ENCODE peak calls at places on chromosomes 4 and X, in five cellular contexts. One of them, this sample, is unnamed.

GRCh38 chrX:84248226-84248625 is 60.2 kb upstream of the RPS6KA6 start:
- DNase-seq in spleen: no peak
- DNase-seq in lower lobe of right lung: no peak
- DNase-seq in transverse colon: no peak
- DNase-seq in pancreas: no peak
- DNase-seq in this sample: no peak

GRCh38 chr4:72505314-72505744 is 63.7 kb downstream of the ADAMTS3 start:
- DNase-seq in pancreas: no peak
- DNase-seq in transverse colon: no peak
- DNase-seq in spleen: peak
- DNase-seq in lower lobe of right lung: no peak
- DNase-seq in this sample: peak

GRCh38 chr4:53563824-53564223 is 27.5 kb downstream of the LNX1 start:
- DNase-seq in pancreas: no peak
- DNase-seq in transverse colon: no peak
- DNase-seq in spleen: no peak
- DNase-seq in lower lobe of right lung: no peak
- DNase-seq in this sample: peak

GRCh38 chrX:100747090-100747489 is 15.2 kb upstream of the SYTL4 start:
- DNase-seq in lower lobe of right lung: no peak
- DNase-seq in transverse colon: no peak
- DNase-seq in spleen: no peak
- DNase-seq in pancreas: no peak
- DNase-seq in this sample: no peak

GRCh38 chr4:152938237-152938969 is 2.3 kb downstream of the FHDC1 start:
- DNase-seq in pancreas: no peak
- DNase-seq in lower lobe of right lung: no peak
- DNase-seq in transverse colon: peak
- DNase-seq in spleen: no peak
- DNase-seq in this sample: no peak

GRCh38 chrX:42135583-42136228 is 212.4 kb upstream of the CASK start:
- DNase-seq in lower lobe of right lung: no peak
- DNase-seq in pancreas: no peak
- DNase-seq in transverse colon: no peak
- DNase-seq in spleen: no peak
- DNase-seq in this sample: no peak

GRCh38 chr4:5307928-5308327 is 256.6 kb downstream of the STK32B start:
- DNase-seq in transverse colon: no peak
- DNase-seq in pancreas: no peak
- DNase-seq in spleen: no peak
- DNase-seq in lower lobe of right lung: no peak
- DNase-seq in this sample: no peak

GRCh38 chr4:77817304-77818076 is 1.7 kb downstream of the CNOT6L start:
- DNase-seq in spleen: no peak
- DNase-seq in pancreas: no peak
- DNase-seq in lower lobe of right lung: no peak
- DNase-seq in transverse colon: peak
- DNase-seq in this sample: no peak

DNA sequence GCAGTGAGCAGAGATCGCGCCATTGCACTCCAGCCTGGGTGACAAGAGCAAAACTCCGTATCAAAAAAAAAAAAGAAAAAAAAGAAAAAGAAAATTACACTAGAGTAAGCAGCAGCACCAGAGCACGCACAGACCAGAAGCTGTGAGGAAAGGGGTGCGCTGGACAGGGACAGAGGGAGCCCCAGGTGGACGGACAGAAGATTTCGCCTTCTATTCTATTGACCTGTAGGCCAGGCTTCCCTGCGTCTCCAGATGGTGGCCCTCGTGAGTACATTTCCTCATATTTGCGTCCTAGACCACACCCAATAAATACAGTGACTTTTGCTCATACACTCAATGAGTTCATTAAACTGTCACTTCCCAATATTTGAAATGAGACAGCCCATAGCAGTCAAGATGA is 19.1 kb downstream of the MTNR1A start:
- DNase-seq in pancreas: no peak
- DNase-seq in spleen: no peak
- DNase-seq in transverse colon: no peak
- DNase-seq in lower lobe of right lung: no peak
- DNase-seq in this sample: no peak
- TF ChIP-seq CTCF in pancreas: no peak
- TF ChIP-seq CTCF in spleen: no peak
- TF ChIP-seq CTCF in transverse colon: no peak
- TF ChIP-seq CTCF in lower lobe of right lung: no peak
- TF ChIP-seq CTCF in this sample: no peak

DNA sequence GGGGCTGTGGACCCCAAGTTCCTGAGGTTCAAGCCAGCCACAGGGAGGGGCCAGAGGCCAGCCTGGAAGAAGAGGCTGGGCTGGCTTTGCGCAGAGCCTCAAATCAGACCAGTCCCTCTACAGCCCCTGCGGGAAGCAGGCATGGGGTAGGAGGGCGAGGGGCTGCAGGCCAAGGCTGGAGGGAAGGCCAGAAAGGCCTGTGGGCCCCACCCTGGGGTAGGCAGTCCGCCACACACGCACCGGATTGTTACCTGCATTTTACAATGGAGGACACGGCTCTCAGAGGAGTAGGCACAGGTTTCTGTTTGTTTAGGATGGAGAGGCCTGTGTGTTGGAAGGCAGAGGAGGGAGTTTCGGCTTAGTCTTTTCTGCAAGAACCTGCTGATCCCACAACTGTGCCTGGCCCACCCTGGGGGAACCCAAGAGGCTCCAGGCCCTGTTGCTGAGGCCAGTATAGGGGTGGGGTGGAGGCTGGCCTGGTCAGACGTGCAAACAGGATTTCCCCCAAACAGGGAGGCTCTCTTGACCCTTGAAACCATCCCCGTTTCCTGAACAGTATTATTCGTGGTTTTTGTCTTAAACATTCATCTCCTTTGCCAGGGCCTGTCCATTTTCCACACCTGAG is 659 bp upstream of the SLC49A3 start:
- DNase-seq in pancreas: no peak
- DNase-seq in lower lobe of right lung: no peak
- DNase-seq in transverse colon: no peak
- DNase-seq in spleen: no peak
- DNase-seq in this sample: no peak
- H3K4me3 ChIP-seq in pancreas: peak
- H3K4me3 ChIP-seq in lower lobe of right lung: peak
- H3K4me3 ChIP-seq in transverse colon: peak
- H3K4me3 ChIP-seq in spleen: peak
- H3K4me3 ChIP-seq in this sample: peak

DNA sequence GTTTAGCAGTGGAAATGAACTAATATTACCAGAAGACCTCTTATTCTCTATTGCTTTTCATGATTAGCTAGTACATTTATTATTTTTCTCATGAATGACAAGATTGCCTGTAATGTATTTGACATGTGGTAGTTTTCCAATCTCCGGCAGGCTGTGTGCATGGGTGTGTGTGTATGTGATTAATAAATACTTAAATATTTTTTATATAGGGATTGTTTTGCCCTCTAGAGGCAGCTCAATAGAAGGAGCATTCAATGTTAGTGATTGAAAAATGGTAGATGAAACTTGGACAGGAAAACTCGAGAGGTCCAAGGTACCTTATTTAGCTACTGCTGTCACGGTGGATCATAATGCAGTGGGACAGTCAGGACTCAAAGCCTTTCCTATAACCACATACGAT is 457.6 kb downstream of the IL1RAPL1 start:
- DNase-seq in pancreas: no peak
- DNase-seq in lower lobe of right lung: no peak
- DNase-seq in transverse colon: no peak
- DNase-seq in spleen: no peak
- DNase-seq in this sample: no peak
- TF ChIP-seq CTCF in pancreas: no peak
- TF ChIP-seq CTCF in lower lobe of right lung: no peak
- TF ChIP-seq CTCF in transverse colon: no peak
- TF ChIP-seq CTCF in spleen: no peak
- TF ChIP-seq CTCF in this sample: peak

GRCh38 chrX:41002021-41002420 is 83.2 kb upstream of the USP9X start:
- DNase-seq in pancreas: no peak
- DNase-seq in lower lobe of right lung: no peak
- DNase-seq in transverse colon: no peak
- DNase-seq in spleen: no peak
- DNase-seq in this sample: no peak

GRCh38 chrX:40998123-40998522 is 87.1 kb upstream of the USP9X start:
- DNase-seq in transverse colon: no peak
- DNase-seq in pancreas: no peak
- DNase-seq in spleen: peak
- DNase-seq in lower lobe of right lung: no peak
- DNase-seq in this sample: no peak

GRCh38 chrX:41001327-41001726 is 83.9 kb upstream of the USP9X start:
- DNase-seq in pancreas: no peak
- DNase-seq in transverse colon: no peak
- DNase-seq in spleen: no peak
- DNase-seq in lower lobe of right lung: no peak
- DNase-seq in this sample: no peak

DNA sequence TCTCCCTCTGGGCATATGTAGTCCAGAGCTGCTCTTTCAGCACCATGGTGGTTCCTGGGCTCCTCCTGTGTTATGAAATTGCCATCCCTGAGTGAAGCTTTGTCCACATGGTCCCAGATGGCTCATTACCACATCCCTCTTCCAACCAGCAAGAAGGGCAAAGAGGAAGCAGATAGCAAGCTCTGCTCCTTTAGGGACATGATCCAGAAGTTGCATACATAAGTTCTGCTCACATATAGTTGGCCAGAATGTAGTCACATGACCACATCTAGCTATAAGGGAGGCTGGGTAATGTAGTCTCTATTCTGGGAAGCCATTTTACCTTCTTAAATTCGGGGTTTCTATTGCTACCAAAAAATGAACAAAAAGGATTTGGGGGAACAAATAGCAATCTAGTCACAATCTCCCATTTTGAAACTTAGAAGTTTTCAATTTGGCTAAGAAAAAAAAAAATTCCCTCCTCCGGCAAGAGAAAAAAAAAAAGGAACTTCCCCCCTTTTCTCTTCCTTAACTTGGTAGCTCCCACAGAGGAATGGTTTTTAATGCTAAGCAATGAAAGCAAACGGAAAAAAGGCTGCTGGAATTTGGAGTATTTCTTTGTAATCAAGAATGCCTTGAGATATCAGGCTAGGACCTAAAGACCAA is 88.2 kb upstream of the USP9X start:
- DNase-seq in spleen: no peak
- DNase-seq in pancreas: no peak
- DNase-seq in transverse colon: no peak
- DNase-seq in lower lobe of right lung: no peak
- DNase-seq in this sample: peak
- H3K4me3 ChIP-seq in spleen: no peak
- H3K4me3 ChIP-seq in pancreas: no peak
- H3K4me3 ChIP-seq in transverse colon: no peak
- H3K4me3 ChIP-seq in lower lobe of right lung: no peak
- H3K4me3 ChIP-seq in this sample: no peak

DNA sequence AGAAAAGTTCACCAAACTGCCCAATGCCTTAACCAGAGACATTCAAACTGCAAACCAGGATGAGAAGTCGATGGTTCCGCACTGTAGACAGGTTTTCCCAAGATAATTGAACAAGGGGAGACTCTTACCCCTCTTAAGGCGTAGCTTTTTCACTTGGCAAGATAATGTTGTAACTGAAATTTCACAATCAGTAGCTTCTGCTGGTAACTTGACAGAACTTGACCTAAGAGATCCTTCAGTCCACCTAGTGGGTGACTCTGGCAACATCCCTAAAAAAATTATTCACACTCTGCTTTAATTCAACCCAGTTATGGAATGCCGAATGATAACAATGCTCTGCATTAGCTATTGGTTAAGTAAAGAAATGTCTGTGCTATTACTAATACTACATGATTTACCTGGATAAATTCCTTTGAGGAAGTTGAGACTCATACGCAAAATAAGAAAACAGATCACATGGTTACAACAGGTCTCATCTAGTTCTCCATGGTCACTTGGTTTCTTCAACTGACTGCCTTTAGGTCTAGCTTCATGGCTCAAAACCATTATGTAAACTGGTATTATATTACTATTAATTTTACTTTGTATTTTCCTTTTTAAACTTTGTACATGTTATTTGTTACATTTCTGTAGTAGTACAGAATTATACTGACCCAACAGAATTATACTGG is 9.1 kb downstream of the ELF2 start:
- DNase-seq in spleen: no peak
- DNase-seq in lower lobe of right lung: no peak
- DNase-seq in transverse colon: no peak
- DNase-seq in pancreas: no peak
- DNase-seq in this sample: no peak
- TF ChIP-seq CTCF in spleen: no peak
- TF ChIP-seq CTCF in lower lobe of right lung: peak
- TF ChIP-seq CTCF in transverse colon: peak
- TF ChIP-seq CTCF in pancreas: peak
- TF ChIP-seq CTCF in this sample: peak

GRCh38 chr4:91909963-91910362 is 393.8 kb upstream of the GRID2 start:
- DNase-seq in lower lobe of right lung: no peak
- DNase-seq in pancreas: no peak
- DNase-seq in transverse colon: no peak
- DNase-seq in spleen: no peak
- DNase-seq in this sample: no peak

DNA sequence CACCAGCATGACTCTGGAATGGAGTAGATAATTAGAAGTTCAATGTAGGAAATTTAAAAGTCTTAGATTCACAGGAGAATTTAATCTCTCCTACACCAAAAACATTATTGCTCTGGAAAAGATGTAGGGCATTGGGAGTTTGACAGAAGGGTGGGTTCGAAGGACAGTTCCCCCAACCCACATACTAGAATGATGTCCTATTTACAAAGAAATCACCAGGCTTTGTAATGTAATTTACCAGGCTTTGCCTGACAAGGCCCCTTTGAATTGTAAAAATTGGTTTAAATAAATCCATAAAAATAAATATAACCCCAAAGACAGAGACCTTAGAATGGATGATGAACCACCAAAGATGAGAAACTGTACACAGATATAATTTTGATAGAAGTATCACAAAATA is 399.2 kb upstream of the GRID2 start:
- DNase-seq in pancreas: no peak
- DNase-seq in transverse colon: no peak
- DNase-seq in lower lobe of right lung: no peak
- DNase-seq in spleen: no peak
- DNase-seq in this sample: no peak
- H3K4me3 ChIP-seq in pancreas: no peak
- H3K4me3 ChIP-seq in transverse colon: no peak
- H3K4me3 ChIP-seq in lower lobe of right lung: no peak
- H3K4me3 ChIP-seq in spleen: no peak
- H3K4me3 ChIP-seq in this sample: no peak

GRCh38 chrX:34365482-34365881 is 233.4 kb upstream of the FAM47A start:
- DNase-seq in transverse colon: no peak
- DNase-seq in lower lobe of right lung: no peak
- DNase-seq in pancreas: no peak
- DNase-seq in spleen: no peak
- DNase-seq in this sample: no peak
- TF ChIP-seq CTCF in transverse colon: peak
- TF ChIP-seq CTCF in lower lobe of right lung: peak
- TF ChIP-seq CTCF in pancreas: no peak
- TF ChIP-seq CTCF in spleen: no peak
- TF ChIP-seq CTCF in this sample: peak

DNA sequence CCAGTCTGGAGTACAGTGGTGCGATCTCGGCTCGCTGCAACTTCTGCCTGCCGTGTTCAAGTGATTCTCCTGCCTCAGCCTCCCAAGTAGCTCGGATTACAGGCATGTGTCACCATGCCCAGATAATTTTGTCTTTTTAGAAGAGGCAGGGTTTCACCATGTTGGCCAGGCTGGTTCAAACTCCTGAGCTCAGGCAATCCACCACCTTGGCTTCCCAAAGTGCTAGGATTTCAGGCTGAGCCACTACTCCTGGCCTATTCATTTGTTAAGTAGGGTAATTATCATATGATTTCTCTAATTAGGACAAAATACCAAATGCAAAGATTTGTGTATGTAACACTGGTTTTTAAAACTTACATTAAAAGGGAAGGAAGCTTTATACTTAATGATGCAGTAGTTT is 137.8 kb downstream of the GPM6A start:
- DNase-seq in pancreas: no peak
- DNase-seq in spleen: no peak
- DNase-seq in transverse colon: no peak
- DNase-seq in lower lobe of right lung: no peak
- DNase-seq in this sample: no peak
- H3K4me3 ChIP-seq in pancreas: no peak
- H3K4me3 ChIP-seq in spleen: no peak
- H3K4me3 ChIP-seq in transverse colon: no peak
- H3K4me3 ChIP-seq in lower lobe of right lung: no peak
- H3K4me3 ChIP-seq in this sample: no peak

This sample was measured in retinal pigment epithelial cell.